ENCODE peak calls at places on chromosome 17, in four cellular contexts. Z is HepG2, R is HEK293T, D is WTC11. M is an unnamed sample.

GRCh38 chr17:1422907-1423306 is 22.9 kb upstream of the YWHAE start:
- DNase-seq in Z (no peak), R (no peak), D (no peak), M (no peak)

GRCh38 chr17:28735242-28735722 is 6.7 kb downstream of the NEK8 start:
- DNase-seq in Z (no peak), R (no peak), D (no peak), M (peak)

GRCh38 chr17:29151567-29151966 is 28.6 kb downstream of the MYO18A start:
- DNase-seq in Z (peak), R (no peak), D (no peak), M (no peak)

GRCh38 chr17:19648475-19649406 is at the start of gene ALDH3A2:
- DNase-seq in Z (peak), R (peak), D (peak), M (peak)

GRCh38 chr17:44005865-44006580 is 1.6 kb downstream of the NAGS start:
- DNase-seq in Z (no peak), R (no peak), D (peak), M (no peak)

GRCh38 chr17:74777884-74778490 is 1.8 kb upstream of the NAT9 start:
- DNase-seq in Z (no peak), R (no peak), D (no peak), M (no peak)

GRCh38 chr17:66302761-66303626 is 581 bp downstream of the PRKCA start:
- DNase-seq in Z (peak), R (peak), D (peak), M (peak)

GRCh38 chr17:32021618-32021955 is 14.4 kb downstream of the LRRC37B start:
- DNase-seq in Z (no peak), R (no peak), D (no peak), M (no peak)

GRCh38 chr17:2874211-2874686 is 78.0 kb downstream of the RAP1GAP2 start:
- DNase-seq in Z (peak), R (no peak), D (peak), M (no peak)

GRCh38 chr17:79742589-79742918 is 11.8 kb downstream of the ENPP7 start:
- DNase-seq in Z (no peak), R (no peak), D (no peak), M (no peak)

GRCh38 chr17:27552467-27552779 is 78.6 kb upstream of the LGALS9 start:
- DNase-seq in Z (peak), R (no peak), D (no peak), M (no peak)

GRCh38 chr17:79350516-79350915 is 260.3 kb downstream of the RBFOX3 start:
- DNase-seq in Z (no peak), R (no peak), D (no peak), M (no peak)

GRCh38 chr17:58273453-58274104 is 7.2 kb downstream of the MPO start:
- DNase-seq in Z (no peak), R (no peak), D (no peak), M (peak)

GRCh38 chr17:19752216-19753048 is 4.3 kb upstream of the ALDH3A1 start:
- DNase-seq in Z (no peak), R (no peak), D (no peak), M (no peak)

GRCh38 chr17:78484300-78485159 is 92.7 kb downstream of the DNAH17 start:
- DNase-seq in Z (no peak), R (no peak), D (peak), M (peak)

GRCh38 chr17:40511667-40512221 is 10.3 kb upstream of the TNS4 start:
- DNase-seq in Z (no peak), R (no peak), D (no peak), M (no peak)

GRCh38 chr17:57906910-57907309 is 48.3 kb downstream of the CUEDC1 start:
- DNase-seq in Z (peak), R (no peak), D (peak), M (no peak)

GRCh38 chr17:39071573-39071972 is 79.9 kb downstream of the PLXDC1 start:
- DNase-seq in Z (no peak), R (no peak), D (no peak), M (no peak)

GRCh38 chr17:42879596-42879985 is 21.0 kb upstream of the G6PC1 start:
- DNase-seq in Z (no peak), R (no peak), D (no peak), M (no peak)

GRCh38 chr17:22506861-22507260 is 814.5 kb downstream of the KCNJ18 start:
- DNase-seq in Z (no peak), R (no peak), D (no peak), M (no peak)

GRCh38 chr17:79838541-79839274 is 532 bp downstream of the CBX4 start:
- DNase-seq in Z (no peak), R (peak), D (peak), M (peak)

GRCh38 chr17:35981908-35982330 is 622 bp upstream of the CCL16 start:
- DNase-seq in Z (peak), R (no peak), D (peak), M (no peak)

GRCh38 chr17:81537856-81538555 is 9.8 kb downstream of the FSCN2 start:
- DNase-seq in Z (no peak), R (no peak), D (no peak), M (no peak)

GRCh38 chr17:2707721-2708584 is 3.6 kb downstream of the CLUH start:
- DNase-seq in Z (peak), R (peak), D (peak), M (no peak)

GRCh38 chr17:46911311-46911710 is 11.6 kb upstream of the GOSR2 start:
- DNase-seq in Z (no peak), R (no peak), D (no peak), M (no peak)

GRCh38 chr17:42818379-42818778 is 5.7 kb downstream of the BECN1 start:
- DNase-seq in Z (no peak), R (no peak), D (no peak), M (no peak)

GRCh38 chr17:17304521-17304985 is 1.4 kb downstream of the NT5M start:
- DNase-seq in Z (no peak), R (no peak), D (no peak), M (no peak)

GRCh38 chr17:69339937-69340336 is 13.0 kb upstream of the ABCA5 start:
- DNase-seq in Z (no peak), R (no peak), D (no peak), M (no peak)

GRCh38 chr17:66415366-66416206 is 113.2 kb downstream of the PRKCA start:
- DNase-seq in Z (peak), R (no peak), D (no peak), M (no peak)

GRCh38 chr17:80743181-80743771 is 198.6 kb downstream of the RPTOR start:
- DNase-seq in Z (no peak), R (no peak), D (no peak), M (no peak)

GRCh38 chr17:43846963-43847369 is at the start of gene CD300LG:
- DNase-seq in Z (no peak), R (no peak), D (peak), M (no peak)

GRCh38 chr17:69065113-69065512 is 4.4 kb upstream of the ABCA9 start:
- DNase-seq in Z (no peak), R (no peak), D (no peak), M (no peak)

GRCh38 chr17:31738488-31738887 is 120.6 kb downstream of the COPRS start:
- DNase-seq in Z (no peak), R (no peak), D (no peak), M (no peak)

GRCh38 chr17:68277807-68278206 is 13.1 kb downstream of the SLC16A6 start:
- DNase-seq in Z (no peak), R (no peak), D (no peak), M (no peak)

DNA sequence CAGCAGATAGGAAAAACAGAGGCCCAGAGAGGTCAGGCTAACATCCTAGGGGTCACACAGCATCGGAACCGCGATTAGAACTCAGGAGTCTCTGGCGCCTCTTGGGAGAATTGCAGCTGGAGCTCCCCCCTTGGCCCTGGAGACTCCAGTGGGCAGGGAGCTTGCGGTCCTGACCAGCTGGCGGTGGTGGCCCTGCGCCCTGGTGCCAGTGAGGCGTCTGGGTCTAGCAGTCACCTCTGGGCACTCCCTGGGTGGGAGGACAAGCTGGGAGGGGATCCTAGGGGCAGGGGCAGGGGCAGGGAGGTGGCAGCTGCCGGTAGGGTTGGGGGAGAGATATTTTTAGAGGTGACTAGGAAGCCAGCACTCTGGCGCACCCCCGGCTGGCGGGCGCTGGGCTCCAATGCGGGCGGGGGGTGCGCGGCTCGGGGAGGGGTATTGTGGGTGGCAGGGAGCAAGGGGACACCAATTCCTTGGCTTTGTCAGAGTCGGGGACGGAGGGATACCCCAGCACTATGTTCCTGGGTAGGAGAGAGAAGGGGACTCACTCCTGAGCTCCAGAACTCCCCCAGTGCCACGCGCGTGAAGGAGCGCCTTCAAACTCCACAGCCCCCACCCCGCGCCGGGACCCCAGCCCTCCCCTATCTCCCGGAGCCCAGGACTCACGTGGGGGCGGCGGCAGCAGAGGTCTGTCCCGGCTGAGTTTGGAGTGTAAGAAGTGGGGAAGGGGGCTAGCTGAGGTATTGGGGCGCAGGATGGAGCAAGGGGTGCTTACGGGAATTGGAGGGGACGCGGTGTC is 584 bp downstream of the PHOSPHO1 start:
- DNase-seq in Z (no peak), R (no peak), D (no peak), M (no peak)
- TF ChIP-seq ELF4 in Z (no peak), R (no peak), D (no peak), M (no peak)

DNA sequence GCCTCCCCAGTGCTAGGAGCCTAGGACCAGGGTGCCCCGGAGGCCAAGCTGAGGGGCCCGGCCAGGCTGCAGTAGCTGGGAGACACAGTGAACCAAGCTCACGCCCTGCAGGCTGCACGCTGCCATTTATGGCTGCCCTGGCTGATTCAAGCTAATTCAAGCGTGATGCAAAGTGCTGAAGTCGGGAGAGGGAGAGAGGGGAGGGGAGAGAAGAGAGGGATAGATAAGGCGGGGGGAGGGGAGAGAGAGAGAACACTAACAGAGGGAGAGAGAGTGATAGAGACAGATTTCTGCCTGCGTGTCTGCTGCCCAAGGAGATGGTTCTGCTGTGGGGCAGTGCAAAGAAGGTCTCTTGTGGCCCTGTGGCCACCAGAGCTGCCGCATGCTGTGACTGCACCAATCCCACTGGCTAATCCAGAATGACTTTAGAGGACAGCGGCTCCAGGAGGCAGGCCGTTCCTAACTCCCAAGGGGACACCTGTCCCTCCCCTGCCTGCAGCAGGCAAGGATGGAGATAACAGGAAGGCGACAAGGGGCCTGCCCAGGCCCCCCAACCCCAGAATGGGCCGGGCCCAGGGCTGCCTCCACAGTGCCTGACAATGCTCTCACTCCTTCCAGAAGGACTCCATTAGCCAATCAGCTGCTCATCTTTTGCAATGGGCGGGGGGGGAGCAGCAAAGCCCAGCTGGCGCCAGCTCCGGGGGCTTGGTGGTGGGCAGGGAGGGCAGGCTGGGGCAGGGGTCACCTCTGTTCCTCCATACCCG is 12.9 kb downstream of the MXRA7 start:
- DNase-seq in Z (no peak), R (peak), D (no peak), M (peak)
- TF ChIP-seq ELF4 in Z (no peak), R (no peak), D (no peak), M (peak)

GRCh38 chr17:45042346-45043120 is 8.9 kb downstream of the DCAKD start:
- DNase-seq in Z (no peak), R (no peak), D (no peak), M (no peak)

GRCh38 chr17:45035848-45036247 is 15.6 kb downstream of the DCAKD start:
- DNase-seq in Z (no peak), R (no peak), D (no peak), M (no peak)

GRCh38 chr17:45036696-45037095 is 14.7 kb downstream of the DCAKD start:
- DNase-seq in Z (no peak), R (no peak), D (no peak), M (no peak)

GRCh38 chr17:45040459-45040858 is 11.0 kb downstream of the DCAKD start:
- DNase-seq in Z (no peak), R (no peak), D (peak), M (no peak)

GRCh38 chr17:45038771-45039634 is 12.4 kb downstream of the DCAKD start:
- DNase-seq in Z (no peak), R (no peak), D (no peak), M (no peak)
- TF ChIP-seq ELF4 in Z (no peak), R (no peak), D (no peak), M (no peak)

GRCh38 chr17:6084226-6085161 is 14.3 kb downstream of the WSCD1 start:
- DNase-seq in Z (no peak), R (no peak), D (no peak), M (no peak)

GRCh38 chr17:6086603-6087400 is 16.6 kb downstream of the WSCD1 start:
- DNase-seq in Z (no peak), R (no peak), D (no peak), M (no peak)

GRCh38 chr17:6082335-6082734 is 12.2 kb downstream of the WSCD1 start:
- DNase-seq in Z (no peak), R (no peak), D (no peak), M (no peak)

GRCh38 chr17:6088141-6088540 is 18.0 kb downstream of the WSCD1 start:
- DNase-seq in Z (no peak), R (no peak), D (no peak), M (no peak)

DNA sequence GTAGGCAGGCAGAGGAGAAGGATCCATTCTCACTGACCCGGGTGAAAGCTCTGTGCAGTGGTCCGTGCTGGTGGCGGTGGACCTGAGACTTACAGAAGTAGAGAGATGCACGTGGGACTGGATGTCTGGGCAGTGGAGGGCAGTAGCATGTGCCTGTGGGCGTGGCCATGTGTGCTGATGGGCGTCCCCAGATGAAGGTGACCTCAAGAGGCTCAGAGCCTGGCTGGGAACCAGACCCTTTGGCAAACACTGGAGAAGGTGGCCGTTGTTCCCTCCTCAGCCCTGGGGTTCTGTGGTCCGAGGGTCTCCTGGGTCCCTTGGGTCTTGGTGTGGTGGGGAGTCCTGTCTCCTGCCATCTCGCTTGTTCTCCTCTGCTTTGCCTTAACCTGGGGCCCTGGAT is 15.6 kb downstream of the WSCD1 start:
- DNase-seq in Z (no peak), R (no peak), D (no peak), M (peak)
- TF ChIP-seq ELF4 in Z (no peak), R (no peak), D (no peak), M (no peak)

GRCh38 chr17:60426596-60426995 is 4.3 kb downstream of the CHCT1 start:
- DNase-seq in Z (no peak), R (no peak), D (no peak), M (no peak)

GRCh38 chr17:60422162-60422665 is at the start of gene CHCT1:
- DNase-seq in Z (no peak), R (no peak), D (peak), M (no peak)

GRCh38 chr17:60425626-60426025 is 3.3 kb downstream of the CHCT1 start:
- DNase-seq in Z (no peak), R (no peak), D (no peak), M (no peak)

GRCh38 chr17:60421273-60422161 is 772 bp upstream of the CHCT1 start:
- DNase-seq in Z (peak), R (no peak), D (peak), M (no peak)

GRCh38 chr17:60423865-60424264 is 1.6 kb downstream of the CHCT1 start:
- DNase-seq in Z (no peak), R (no peak), D (no peak), M (no peak)
- TF ChIP-seq ELF4 in Z (no peak), R (no peak), D (no peak), M (no peak)

DNA sequence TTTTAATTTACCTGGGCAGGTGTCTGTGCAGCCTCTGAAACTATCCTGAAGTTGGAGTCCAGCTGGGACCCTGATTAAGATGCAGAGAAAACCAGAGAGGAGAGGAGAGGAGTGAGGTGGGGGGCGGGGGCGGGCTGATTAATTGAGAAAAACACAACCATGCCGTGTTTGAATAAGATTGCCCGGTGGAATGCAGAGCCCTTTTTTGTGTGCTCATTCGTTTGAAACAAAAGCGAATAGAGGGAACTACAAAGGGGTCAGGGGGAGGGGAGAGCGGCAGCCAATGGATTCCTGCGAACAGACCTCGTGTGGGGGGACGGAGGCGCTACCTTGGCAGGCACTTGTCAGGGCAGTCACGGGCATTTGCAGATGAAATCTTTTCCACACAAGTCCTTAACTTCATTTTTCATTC is 355.8 kb downstream of the SOX9 start:
- DNase-seq in Z (no peak), R (no peak), D (peak), M (no peak)
- TF ChIP-seq ELF4 in Z (no peak), R (no peak), D (no peak), M (no peak)

DNA sequence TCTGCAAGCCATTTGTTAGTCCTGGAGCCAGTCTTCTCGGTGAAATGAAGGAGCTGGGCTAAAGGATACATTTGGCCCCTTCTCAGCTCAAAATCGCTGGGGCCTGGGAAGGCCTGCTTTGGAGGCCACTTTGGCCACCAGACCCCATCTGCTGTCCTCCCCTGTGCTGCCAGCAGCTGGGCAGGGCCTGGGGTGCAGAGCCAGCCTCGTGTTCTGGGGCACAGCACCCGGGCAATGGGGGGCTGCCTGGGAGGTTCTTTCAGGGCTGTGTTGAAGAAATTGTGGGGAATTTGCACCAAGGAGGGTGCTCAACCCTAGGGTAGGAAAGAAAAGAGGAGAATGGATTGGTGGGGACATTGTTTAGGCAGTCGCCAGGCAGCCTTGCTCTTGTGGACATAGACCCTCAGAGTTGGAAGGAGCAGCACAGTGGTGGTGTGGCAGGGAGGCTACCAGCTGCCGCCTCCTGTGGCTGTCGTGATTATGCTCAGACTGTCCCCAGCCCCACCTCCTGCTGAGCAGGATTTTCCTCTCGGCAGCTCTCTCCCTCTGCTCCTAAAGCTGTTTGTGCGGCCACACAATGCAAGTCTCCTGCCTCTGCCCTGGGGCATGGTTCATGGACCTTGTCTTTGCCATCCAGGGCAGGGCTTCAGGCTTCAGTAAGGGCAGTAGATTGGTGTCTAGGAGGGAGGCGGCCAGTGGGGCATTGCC is 174.8 kb downstream of the NTN1 start:
- DNase-seq in Z (no peak), R (peak), D (peak), M (no peak)
- TF ChIP-seq ELF4 in Z (no peak), R (no peak), D (no peak), M (no peak)

GRCh38 chr17:73749337-73749807 is 105.1 kb upstream of the SDK2 start:
- DNase-seq in Z (no peak), R (no peak), D (no peak), M (no peak)
- TF ChIP-seq ELF4 in Z (no peak), R (no peak), D (no peak), M (no peak)

GRCh38 chr17:64162575-64162974 is 32.6 kb upstream of the ERN1 start:
- DNase-seq in Z (no peak), R (no peak), D (no peak), M (no peak)
- TF ChIP-seq ELF4 in Z (no peak), R (no peak), D (no peak), M (no peak)

M was measured in K562.